ENCODE peak calls at places on chromosomes 5 and 9, in six cellular contexts. Q is HepG2, T is H1, N is GM12878, U is GM12892, G is K562. L is an unnamed sample.

GRCh38 chr5:114185274-114185673 is 176.6 kb upstream of the KCNN2 start:
- DNase-seq in Q (no peak), T (no peak), N (no peak), U (no peak), G (no peak), L (no peak)

GRCh38 chr5:129400395-129400983 is 59.6 kb upstream of the ADAMTS19 start:
- DNase-seq in Q (no peak), T (no peak), N (no peak), U (no peak), G (no peak), L (no peak)

GRCh38 chr9:136363606-136364368 is at the start of gene DNLZ:
- DNase-seq in Q (peak; percentile 58), T (no peak), N (peak; percentile 32), U (peak; percentile 99), G (peak; percentile 88), L (peak; percentile 100)

GRCh38 chr9:2022560-2022959 is 7.4 kb downstream of the SMARCA2 start:
- DNase-seq in Q (no peak), T (no peak), N (no peak), U (no peak), G (no peak), L (no peak)

GRCh38 chr9:116905131-116905724 is 218.1 kb downstream of the TRIM32 start:
- DNase-seq in Q (no peak), T (no peak), N (no peak), U (no peak), G (no peak), L (no peak)

GRCh38 chr9:127971357-127972315 is 9.2 kb downstream of the EEIG1 start:
- DNase-seq in Q (no peak), T (no peak), N (no peak), U (no peak), G (no peak), L (no peak)

GRCh38 chr9:38687389-38687842 is 32.5 kb downstream of the FAM240B start:
- DNase-seq in Q (peak; percentile 14), T (no peak), N (no peak), U (no peak), G (peak; percentile 39), L (peak; percentile 32)

GRCh38 chr5:120531215-120531614 is 67.1 kb downstream of the PRR16 start:
- DNase-seq in Q (no peak), T (no peak), N (no peak), U (no peak), G (no peak), L (no peak)

GRCh38 chr9:122949696-122950095 is 8.9 kb downstream of the RABGAP1 start:
- DNase-seq in Q (no peak), T (no peak), N (no peak), U (no peak), G (no peak), L (no peak)
- TF ChIP-seq POLR2A in Q (no peak), T (no peak), N (no peak), U (no peak), G (no peak), L (no peak)

GRCh38 chr5:125185740-125186139 is 439.3 kb upstream of the ZNF608 start:
- DNase-seq in Q (no peak), T (no peak), N (no peak), U (no peak), G (no peak), L (no peak)

GRCh38 chr5:125186911-125187375 is 440.5 kb upstream of the ZNF608 start:
- DNase-seq in Q (no peak), T (no peak), N (no peak), U (no peak), G (no peak), L (no peak)

GRCh38 chr5:125189451-125190051 is 443.1 kb upstream of the ZNF608 start:
- DNase-seq in Q (no peak), T (no peak), N (no peak), U (no peak), G (no peak), L (no peak)

GRCh38 chr5:125194901-125195300 is 448.5 kb upstream of the ZNF608 start:
- DNase-seq in Q (no peak), T (no peak), N (no peak), U (no peak), G (no peak), L (no peak)

DNA sequence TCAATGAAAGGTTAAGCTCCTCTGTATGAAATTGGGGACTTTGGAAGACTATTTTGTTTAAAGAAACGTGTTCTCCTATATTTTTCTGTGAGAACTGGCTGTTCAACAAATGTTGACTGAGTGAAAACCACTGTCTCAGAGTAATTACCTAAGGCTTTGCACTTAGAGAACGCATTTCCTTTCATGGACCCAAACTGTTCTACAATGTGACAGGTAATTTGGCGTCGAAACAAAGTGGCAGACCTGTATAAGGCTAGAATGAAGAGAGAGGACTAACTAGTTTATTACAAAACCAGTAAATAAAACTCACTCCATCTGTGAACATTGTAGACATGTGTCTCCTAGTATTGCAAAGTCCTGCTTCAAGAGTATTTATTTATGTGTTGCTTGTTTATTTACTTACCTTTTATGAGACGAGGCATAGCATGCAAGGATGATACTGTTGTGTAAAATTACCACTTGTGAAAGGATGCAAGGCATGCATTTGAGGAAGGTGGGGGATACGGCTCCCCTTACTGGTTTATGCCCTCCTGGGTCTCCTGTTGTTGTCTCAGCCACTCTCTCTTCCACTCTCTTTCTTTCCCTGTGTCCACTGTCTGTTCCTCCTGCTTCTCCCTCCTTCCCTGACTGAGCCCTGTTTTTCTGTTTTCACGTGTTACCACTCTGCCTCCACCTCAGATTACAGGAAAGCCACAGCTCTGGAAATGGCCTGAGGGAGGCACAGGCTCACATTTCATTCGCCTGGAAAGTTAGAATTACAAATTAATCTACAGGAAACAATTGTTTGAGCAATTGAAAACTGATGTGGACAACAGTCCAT is 444.0 kb upstream of the ZNF608 start:
- DNase-seq in Q (no peak), T (no peak), N (no peak), U (no peak), G (no peak), L (no peak)
- TF ChIP-seq POLR2AphosphoS5 in Q (no peak), T (no peak), N (no peak), U (no peak), G (no peak), L (no peak)

GRCh38 chr5:100479079-100479688 is 56.0 kb upstream of the FAM174A start:
- DNase-seq in Q (peak; percentile 45), T (no peak), N (peak; percentile 15), U (no peak), G (no peak), L (no peak)
- TF ChIP-seq TAF1 in Q (no peak), T (no peak), N (no peak), U (no peak), G (no peak), L (no peak)

DNA sequence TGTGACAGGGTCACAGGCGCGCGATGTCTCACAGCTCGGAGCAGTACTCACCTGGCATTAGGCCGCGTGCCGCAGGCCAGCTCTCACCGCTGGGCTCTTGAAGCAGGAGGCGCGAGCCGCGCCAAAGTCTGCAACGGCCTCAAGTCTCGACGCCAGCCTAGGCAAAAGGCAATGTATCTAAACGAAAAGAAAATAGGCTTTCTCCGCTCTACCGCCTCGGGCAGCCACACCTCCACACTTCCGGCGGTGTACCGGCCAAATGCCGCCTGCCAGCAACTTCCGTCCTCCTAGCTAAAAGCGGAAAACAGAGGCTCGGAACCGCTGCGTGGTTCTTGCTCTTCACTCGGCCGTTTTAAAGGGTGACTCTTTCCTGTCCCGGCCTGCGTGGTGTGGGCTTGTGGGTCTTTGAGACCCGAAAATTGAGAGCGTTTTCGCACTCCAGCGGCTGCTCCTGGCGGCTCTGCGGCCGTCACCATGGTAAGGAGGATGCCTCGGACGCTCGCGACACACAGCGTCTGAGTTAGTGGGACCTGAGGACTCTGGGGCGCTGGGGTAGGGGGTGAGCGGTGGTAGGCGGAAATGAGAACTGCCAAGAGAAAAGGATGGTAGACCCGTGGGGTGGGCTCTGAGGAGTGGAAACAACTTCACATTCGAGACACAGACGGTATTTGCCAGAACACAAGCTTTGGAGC is at the start of the genes GFM2 and NSA2:
- DNase-seq in Q (peak; percentile 87), T (peak; percentile 84), N (peak; percentile 88), U (peak; percentile 48), G (peak; percentile 74), L (peak; percentile 37)
- TF ChIP-seq POLR2A in Q (peak; percentile 64), T (no peak), N (peak; percentile 82), U (peak; percentile 82), G (peak; percentile 91), L (peak; percentile 81)

DNA sequence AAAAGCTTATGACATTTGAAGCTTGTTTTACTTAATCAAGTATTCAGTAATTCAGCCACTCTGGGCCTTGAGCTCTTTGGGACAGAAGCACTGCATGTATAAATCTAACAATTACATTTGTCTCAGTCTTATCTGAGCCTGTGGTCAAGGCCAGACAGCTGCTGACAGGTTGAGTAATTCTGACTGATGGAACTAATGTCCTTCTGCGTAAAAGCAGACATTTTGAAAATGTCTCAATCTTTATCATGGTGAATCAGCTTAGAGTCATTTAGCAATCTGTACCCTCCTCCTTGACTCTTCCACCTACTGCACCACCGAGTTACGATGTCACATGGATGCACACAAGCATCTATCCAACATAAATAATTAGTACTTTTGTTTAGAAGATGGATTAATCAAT is 400.0 kb downstream of the ARRDC3 start:
- DNase-seq in Q (peak; percentile 66), T (no peak), N (no peak), U (no peak), G (peak; percentile 47), L (no peak)
- TF ChIP-seq POLR2AphosphoS5 in Q (no peak), T (no peak), N (no peak), U (no peak), G (peak; percentile 97), L (no peak)